ENCODE peak calls at places on chromosomes 5 and 9, in nine cellular contexts. S is left colon; V is B cell; X is heart right ventricle; F is CD4-positive, alpha-beta memory T cell; A is NCI-H2081 treated with DMSO at 0.1 percent for 48 hours; Y is prostate gland; G is stimulated activated CD8-positive, alpha-beta memory T cell treated with anti-CD3 and anti-CD28 coated beads, Interleukin-2, amount 100 ng/mL, for 1 hour; H is iPS-NIHi11. T is an unnamed sample.

GRCh38 chr9:15249042-15249818 is 57.8 kb downstream of the TTC39B start:
- DNase-seq in S (no peak), V (no peak), X (peak), F (no peak), A (no peak), Y (no peak), G (no peak), H (peak), T (no peak)

GRCh38 chr9:21616082-21616778 is 134.1 kb upstream of the IFNE start:
- DNase-seq in S (no peak), V (no peak), X (no peak), F (no peak), A (no peak), Y (no peak), G (no peak), H (no peak), T (no peak)

GRCh38 chr5:124923131-124923530 is 176.7 kb upstream of the ZNF608 start:
- DNase-seq in S (no peak), V (no peak), X (peak), F (no peak), A (peak), Y (no peak), G (no peak), H (no peak), T (no peak)

GRCh38 chr9:16410601-16411285 is 459.7 kb downstream of the BNC2 start:
- DNase-seq in S (no peak), V (no peak), X (no peak), F (no peak), A (no peak), Y (no peak), G (no peak), H (no peak), T (no peak)

GRCh38 chr5:50888754-50889153 is 222.3 kb downstream of the PARP8 start:
- DNase-seq in S (no peak), V (no peak), X (no peak), F (no peak), A (no peak), Y (no peak), G (no peak), H (no peak), T (no peak)

GRCh38 chr9:125646222-125647100 is 60.5 kb downstream of the MAPKAP1 start:
- DNase-seq in S (no peak), V (no peak), X (no peak), F (peak), A (no peak), Y (no peak), G (no peak), H (no peak), T (no peak)

GRCh38 chr5:31197183-31197582 is 3.7 kb downstream of the CDH6 start:
- DNase-seq in S (no peak), V (no peak), X (no peak), F (no peak), A (no peak), Y (no peak), G (no peak), H (no peak), T (no peak)

GRCh38 chr5:179869641-179870402 is 11.2 kb upstream of the MRNIP start:
- DNase-seq in S (no peak), V (no peak), X (no peak), F (no peak), A (no peak), Y (no peak), G (no peak), H (no peak), T (no peak)

GRCh38 chr5:168328804-168329203 is 37.4 kb downstream of the WWC1 start:
- DNase-seq in S (peak), V (no peak), X (no peak), F (no peak), A (no peak), Y (no peak), G (no peak), H (peak), T (no peak)

GRCh38 chr5:22970956-22971618 is 117.9 kb upstream of the CDH12 start:
- DNase-seq in S (no peak), V (no peak), X (no peak), F (no peak), A (no peak), Y (no peak), G (no peak), H (no peak), T (no peak)

GRCh38 chr9:137232101-137232500 is 1.4 kb downstream of the SLC34A3 start:
- DNase-seq in S (no peak), V (no peak), X (no peak), F (no peak), A (no peak), Y (no peak), G (no peak), H (no peak), T (no peak)

GRCh38 chr5:116763987-116764866 is 189.6 kb upstream of the SEMA6A start:
- DNase-seq in S (no peak), V (no peak), X (no peak), F (no peak), A (no peak), Y (no peak), G (no peak), H (no peak), T (no peak)

GRCh38 chr9:131799177-131799823 is 59.4 kb upstream of the RAPGEF1 start:
- DNase-seq in S (peak), V (peak), X (peak), F (peak), A (no peak), Y (peak), G (peak), H (peak), T (peak)

GRCh38 chr9:109307380-109308240 is 13.2 kb downstream of the EPB41L4B start:
- DNase-seq in S (peak), V (no peak), X (no peak), F (no peak), A (no peak), Y (no peak), G (no peak), H (no peak), T (no peak)

GRCh38 chr5:134543820-134544692 is 18.6 kb downstream of the JADE2 start:
- DNase-seq in S (no peak), V (peak), X (no peak), F (peak), A (no peak), Y (no peak), G (no peak), H (no peak), T (peak)

GRCh38 chr9:97906236-97906831 is 16.0 kb downstream of the TRMO start:
- DNase-seq in S (peak), V (no peak), X (peak), F (peak), A (no peak), Y (no peak), G (no peak), H (no peak), T (peak)

GRCh38 chr9:113580041-113580953 is 116.8 kb downstream of the RGS3 start:
- DNase-seq in S (peak), V (peak), X (peak), F (peak), A (no peak), Y (peak), G (no peak), H (no peak), T (peak)

GRCh38 chr5:180113660-180114303 is 42.2 kb upstream of the RNF130 start:
- DNase-seq in S (no peak), V (no peak), X (no peak), F (no peak), A (no peak), Y (no peak), G (no peak), H (no peak), T (no peak)

GRCh38 chr9:28409919-28410318 is 836.6 kb upstream of the C9orf72 start:
- DNase-seq in S (no peak), V (no peak), X (no peak), F (no peak), A (no peak), Y (no peak), G (no peak), H (no peak), T (no peak)

GRCh38 chr9:128823362-128823902 is 5.1 kb downstream of the ENDOG start:
- DNase-seq in S (no peak), V (no peak), X (no peak), F (no peak), A (no peak), Y (no peak), G (no peak), H (no peak), T (no peak)

GRCh38 chr9:94632736-94633135 is 6.6 kb downstream of the FBP1 start:
- DNase-seq in S (no peak), V (no peak), X (no peak), F (no peak), A (no peak), Y (no peak), G (no peak), H (no peak), T (no peak)

GRCh38 chr5:36040651-36041536 is 25.8 kb downstream of the UGT3A2 start:
- DNase-seq in S (no peak), V (no peak), X (no peak), F (no peak), A (no peak), Y (no peak), G (no peak), H (no peak), T (no peak)

GRCh38 chr5:9473624-9474023 is 72.3 kb downstream of the SEMA5A start:
- DNase-seq in S (no peak), V (no peak), X (no peak), F (no peak), A (no peak), Y (no peak), G (no peak), H (no peak), T (no peak)

GRCh38 chr5:142621227-142621626 is 64.7 kb downstream of the FGF1 start:
- DNase-seq in S (no peak), V (no peak), X (no peak), F (no peak), A (no peak), Y (no peak), G (no peak), H (no peak), T (no peak)

T was measured in left ventricle myocardium inferior.